ENCODE peak calls at places on chromosome 1, in five cellular contexts. Z is fibroblast of pulmonary artery, R is astrocyte of the hippocampus, Y is mucosa of gallbladder, D is NCI-H1436. L is an unnamed sample.

GRCh38 chr1:228236744-228237143 is 28.9 kb downstream of the OBSCN start:
- DNase-seq in Z (peak), R (no peak), Y (no peak), D (peak), L (peak)

GRCh38 chr1:147167361-147167760 is 4.9 kb downstream of the PRKAB2 start:
- DNase-seq in Z (peak), R (peak), Y (no peak), D (no peak), L (no peak)

GRCh38 chr1:224498574-224499170 is 64.1 kb upstream of the WDR26 start:
- DNase-seq in Z (peak), R (peak), Y (no peak), D (no peak), L (no peak)

GRCh38 chr1:220316291-220316690 is 44.0 kb upstream of the RAB3GAP2 start:
- DNase-seq in Z (no peak), R (no peak), Y (no peak), D (no peak), L (peak)

GRCh38 chr1:107196973-107197562 is 56.2 kb downstream of the NTNG1 start:
- DNase-seq in Z (peak), R (no peak), Y (no peak), D (no peak), L (no peak)

GRCh38 chr1:195954848-195955247 is 653.4 kb downstream of the KCNT2 start:
- DNase-seq in Z (no peak), R (no peak), Y (no peak), D (no peak), L (no peak)

GRCh38 chr1:237875291-237875690 is 15.4 kb downstream of the ZP4 start:
- DNase-seq in Z (no peak), R (peak), Y (no peak), D (no peak), L (no peak)

GRCh38 chr1:11156958-11157357 is 32.2 kb upstream of the ANGPTL7 start:
- DNase-seq in Z (no peak), R (no peak), Y (no peak), D (no peak), L (no peak)

GRCh38 chr1:231691618-231692259 is 65.1 kb downstream of the DISC1 start:
- DNase-seq in Z (peak), R (peak), Y (no peak), D (no peak), L (peak)

GRCh38 chr1:204062106-204062505 is 10.8 kb upstream of the SOX13 start:
- DNase-seq in Z (no peak), R (no peak), Y (no peak), D (no peak), L (no peak)

GRCh38 chr1:69568435-69569280 is 936 bp downstream of the LRRC7 start:
- DNase-seq in Z (no peak), R (peak), Y (no peak), D (no peak), L (peak)

GRCh38 chr1:207355513-207356295 is 34.2 kb downstream of the CD55 start:
- DNase-seq in Z (no peak), R (no peak), Y (no peak), D (no peak), L (no peak)

GRCh38 chr1:155858805-155859233 is 548 bp upstream of the SYT11 start:
- DNase-seq in Z (no peak), R (no peak), Y (peak), D (no peak), L (no peak)

GRCh38 chr1:23394664-23395063 is 25.0 kb upstream of the ZNF436 start:
- DNase-seq in Z (peak), R (peak), Y (peak), D (no peak), L (peak)

GRCh38 chr1:232057217-232057895 is 430.8 kb downstream of the DISC1 start:
- DNase-seq in Z (no peak), R (no peak), Y (no peak), D (no peak), L (no peak)

GRCh38 chr1:153364181-153364580 is 6.5 kb downstream of the S100A9 start:
- DNase-seq in Z (no peak), R (no peak), Y (no peak), D (no peak), L (no peak)

GRCh38 chr1:187244623-187245022 is 415.9 kb downstream of the PLA2G4A start:
- DNase-seq in Z (peak), R (peak), Y (peak), D (no peak), L (peak)

GRCh38 chr1:220825819-220826551 is 39.3 kb downstream of the MTARC1 start:
- DNase-seq in Z (peak), R (no peak), Y (no peak), D (no peak), L (no peak)

GRCh38 chr1:196142111-196142510 is 466.1 kb downstream of the KCNT2 start:
- DNase-seq in Z (no peak), R (no peak), Y (no peak), D (no peak), L (no peak)

GRCh38 chr1:244810221-244810620 is 25.2 kb upstream of the COX20 start:
- DNase-seq in Z (no peak), R (no peak), Y (no peak), D (no peak), L (no peak)

GRCh38 chr1:180173952-180174351 is 19.3 kb downstream of the QSOX1 start:
- DNase-seq in Z (peak), R (peak), Y (peak), D (no peak), L (peak)

GRCh38 chr1:179178965-179179364 is 50.5 kb downstream of the ABL2 start:
- DNase-seq in Z (peak), R (peak), Y (no peak), D (no peak), L (no peak)